ENCODE peak calls at places on chromosomes 16 and 17, in four cellular contexts. J, W, B and Z are unnamed samples.

GRCh38 chr17:37488607-37489196 is 989 bp upstream of the DUSP14 start:
- DNase-seq in B (no peak), W (peak), J (no peak), Z (peak)

GRCh38 chr17:4969551-4970231 is 2.1 kb upstream of the SPAG7 start:
- DNase-seq in J (no peak), B (no peak), W (no peak), Z (no peak)

GRCh38 chr17:6639651-6640535 is 618 bp downstream of the KIAA0753 start:
- DNase-seq in B (no peak), W (peak), J (no peak), Z (no peak)

GRCh38 chr17:72253597-72253996 is 132.8 kb downstream of the SOX9 start:
- DNase-seq in W (no peak), B (no peak), J (no peak), Z (no peak)

GRCh38 chr16:68229431-68230175 is 6.3 kb downstream of the ESRP2 start:
- DNase-seq in J (no peak), B (peak), W (peak), Z (no peak)

GRCh38 chr16:48720266-48720665 is 110.3 kb upstream of the N4BP1 start:
- DNase-seq in W (no peak), B (peak), J (no peak), Z (peak)

GRCh38 chr17:43871947-43872690 is 25.1 kb downstream of the CD300LG start:
- DNase-seq in B (no peak), J (no peak), W (no peak), Z (no peak)

GRCh38 chr16:13970708-13971422 is 50.9 kb downstream of the ERCC4 start:
- DNase-seq in B (no peak), W (no peak), J (no peak), Z (no peak)

GRCh38 chr17:75059369-75060345 is 12.6 kb downstream of the KCTD2 start:
- DNase-seq in J (no peak), W (peak), B (no peak), Z (peak)

GRCh38 chr16:87765776-87766484 is at the start of gene KLHDC4:
- DNase-seq in W (peak), J (peak), B (peak), Z (peak)

GRCh38 chr16:67055712-67056487 is 27.0 kb downstream of the CBFB start:
- DNase-seq in J (no peak), B (no peak), W (no peak), Z (no peak)

GRCh38 chr17:60359415-60359814 is 32.5 kb downstream of the USP32 start:
- DNase-seq in W (no peak), J (no peak), B (no peak), Z (no peak)

GRCh38 chr16:22077700-22078313 is 14.5 kb upstream of the VWA3A start:
- DNase-seq in W (peak), B (peak), J (no peak), Z (peak)

GRCh38 chr16:88924834-88925539 is 52.0 kb downstream of the CBFA2T3 start:
- DNase-seq in J (no peak), B (no peak), W (peak), Z (peak)

GRCh38 chr16:66678314-66678713 is 18.2 kb downstream of the CMTM4 start:
- DNase-seq in B (no peak), W (no peak), J (no peak), Z (no peak)

GRCh38 chr17:72440961-72441360 is 320.1 kb downstream of the SOX9 start:
- DNase-seq in W (no peak), B (no peak), J (no peak), Z (no peak)

GRCh38 chr17:32671891-32672290 is 185.1 kb downstream of the CDK5R1 start:
- DNase-seq in J (no peak), B (no peak), W (no peak), Z (no peak)
- TF ChIP-seq JUND in J (no peak), B (no peak), W (no peak), Z (no peak)

GRCh38 chr16:69371564-69371963 is 14.2 kb downstream of the TERF2 start:
- DNase-seq in W (no peak), J (no peak), B (no peak), Z (no peak)

GRCh38 chr16:69376393-69377059 is 9.3 kb downstream of the TERF2 start:
- DNase-seq in J (no peak), B (no peak), W (no peak), Z (no peak)

GRCh38 chr16:69378036-69378435 is 7.8 kb downstream of the TERF2 start:
- DNase-seq in W (no peak), J (no peak), B (no peak), Z (no peak)

GRCh38 chr16:69367980-69368379 is 16.4 kb upstream of the TMED6 start:
- DNase-seq in B (no peak), W (no peak), J (no peak), Z (no peak)

DNA sequence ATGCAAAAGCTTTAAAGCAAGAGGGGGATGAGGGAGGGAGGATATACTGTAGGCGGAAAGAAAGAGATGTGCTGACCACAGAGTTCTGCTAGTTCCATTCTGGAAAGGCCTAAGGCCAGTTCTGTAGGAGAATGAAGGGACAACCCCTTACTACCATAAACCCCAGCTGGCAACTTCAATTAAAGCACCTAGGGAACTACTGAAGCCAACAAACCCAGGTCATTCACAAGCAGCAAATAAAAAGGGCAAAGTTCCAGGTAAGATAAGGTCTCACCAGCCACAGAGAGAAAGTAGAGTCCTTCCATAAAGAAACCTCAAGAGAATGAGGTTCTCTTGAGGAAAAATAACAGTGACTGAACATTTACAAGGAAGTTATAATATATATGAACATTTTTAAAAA is 12.8 kb downstream of the TERF2 start:
- DNase-seq in W (no peak), B (no peak), J (no peak), Z (no peak)
- TF ChIP-seq JUND in W (no peak), B (no peak), J (no peak), Z (no peak)

GRCh38 chr16:9446471-9447194 is 355.2 kb downstream of the HAPSTR1 start:
- DNase-seq in B (no peak), J (no peak), W (no peak), Z (no peak)
- TF ChIP-seq JUND in B (no peak), J (no peak), W (no peak), Z (no peak)

GRCh38 chr17:17142556-17142955 is 63.6 kb downstream of the PLD6 start:
- DNase-seq in W (no peak), B (no peak), J (no peak), Z (no peak)

GRCh38 chr17:17141279-17141678 is 64.9 kb downstream of the PLD6 start:
- DNase-seq in W (no peak), J (no peak), B (no peak), Z (no peak)

GRCh38 chr17:17140590-17140980 is 65.5 kb downstream of the PLD6 start:
- DNase-seq in J (no peak), W (peak), B (no peak), Z (no peak)

GRCh38 chr17:17143501-17143900 is 62.6 kb downstream of the PLD6 start:
- DNase-seq in W (no peak), J (no peak), B (no peak), Z (no peak)

GRCh38 chr17:17141860-17142552 is 64.1 kb downstream of the PLD6 start:
- DNase-seq in B (peak), W (peak), J (no peak), Z (peak)
- TF ChIP-seq JUND in B (no peak), W (no peak), J (no peak), Z (no peak)

GRCh38 chr16:8370374-8371015 is 219.8 kb downstream of the TMEM114 start:
- DNase-seq in W (no peak), J (no peak), B (no peak), Z (no peak)

GRCh38 chr16:8374032-8374431 is 216.3 kb downstream of the TMEM114 start:
- DNase-seq in W (no peak), B (peak), J (no peak), Z (no peak)

GRCh38 chr16:8375208-8375607 is 215.1 kb downstream of the TMEM114 start:
- DNase-seq in W (no peak), B (no peak), J (no peak), Z (no peak)

GRCh38 chr16:8374586-8374985 is 215.7 kb downstream of the TMEM114 start:
- DNase-seq in W (no peak), B (no peak), J (no peak), Z (no peak)

GRCh38 chr16:8372141-8372540 is 218.2 kb downstream of the TMEM114 start:
- DNase-seq in B (no peak), W (peak), J (no peak), Z (no peak)
- TF ChIP-seq JUND in B (no peak), W (no peak), J (no peak), Z (no peak)